ENCODE peak calls at places on chromosomes 12 and 14, in eight cellular contexts. One of them, this sample, is unnamed.

GRCh38 chr14:75631453-75631831 is 29.2 kb downstream of the ERG28 start:
- DNase-seq in neural crest cell: no peak
- DNase-seq in fibroblast of lung: no peak
- DNase-seq in prostate gland: no peak
- DNase-seq in BJ: no peak
- DNase-seq in tibial nerve: no peak
- DNase-seq in fibroblast of pulmonary artery: peak
- DNase-seq in fibroblast of villous mesenchyme: peak
- DNase-seq in this sample: no peak

GRCh38 chr12:113298861-113299545 is 35.9 kb downstream of the SLC8B1 start:
- DNase-seq in fibroblast of villous mesenchyme: no peak
- DNase-seq in prostate gland: no peak
- DNase-seq in fibroblast of lung: no peak
- DNase-seq in BJ: no peak
- DNase-seq in neural crest cell: no peak
- DNase-seq in tibial nerve: peak
- DNase-seq in fibroblast of pulmonary artery: no peak
- DNase-seq in this sample: no peak

GRCh38 chr14:101169267-101169666 is 265.7 kb upstream of the RTL1 start:
- DNase-seq in prostate gland: no peak
- DNase-seq in tibial nerve: no peak
- DNase-seq in BJ: no peak
- DNase-seq in neural crest cell: no peak
- DNase-seq in fibroblast of villous mesenchyme: no peak
- DNase-seq in fibroblast of pulmonary artery: no peak
- DNase-seq in fibroblast of lung: no peak
- DNase-seq in this sample: no peak

GRCh38 chr12:3168223-3168770 is 91.1 kb downstream of the TSPAN9 start:
- DNase-seq in fibroblast of pulmonary artery: no peak
- DNase-seq in neural crest cell: no peak
- DNase-seq in fibroblast of lung: peak
- DNase-seq in prostate gland: no peak
- DNase-seq in BJ: peak
- DNase-seq in fibroblast of villous mesenchyme: no peak
- DNase-seq in tibial nerve: no peak
- DNase-seq in this sample: no peak

GRCh38 chr14:100864960-100865681 is 38.4 kb downstream of the RTL1 start:
- DNase-seq in neural crest cell: no peak
- DNase-seq in BJ: no peak
- DNase-seq in fibroblast of villous mesenchyme: no peak
- DNase-seq in prostate gland: no peak
- DNase-seq in fibroblast of pulmonary artery: no peak
- DNase-seq in fibroblast of lung: no peak
- DNase-seq in tibial nerve: no peak
- DNase-seq in this sample: no peak

GRCh38 chr12:30602678-30603077 is 93.0 kb downstream of the IPO8 start:
- DNase-seq in BJ: no peak
- DNase-seq in fibroblast of lung: no peak
- DNase-seq in neural crest cell: no peak
- DNase-seq in tibial nerve: no peak
- DNase-seq in prostate gland: no peak
- DNase-seq in fibroblast of pulmonary artery: no peak
- DNase-seq in fibroblast of villous mesenchyme: no peak
- DNase-seq in this sample: no peak

GRCh38 chr12:68891141-68891540 is 41.8 kb downstream of the CPM start:
- DNase-seq in fibroblast of villous mesenchyme: no peak
- DNase-seq in BJ: no peak
- DNase-seq in neural crest cell: no peak
- DNase-seq in prostate gland: no peak
- DNase-seq in tibial nerve: no peak
- DNase-seq in fibroblast of pulmonary artery: no peak
- DNase-seq in fibroblast of lung: no peak
- DNase-seq in this sample: no peak

GRCh38 chr12:5172886-5173285 is 129.2 kb downstream of the KCNA5 start:
- DNase-seq in tibial nerve: no peak
- DNase-seq in fibroblast of pulmonary artery: no peak
- DNase-seq in BJ: no peak
- DNase-seq in fibroblast of lung: no peak
- DNase-seq in neural crest cell: no peak
- DNase-seq in fibroblast of villous mesenchyme: no peak
- DNase-seq in prostate gland: no peak
- DNase-seq in this sample: no peak

GRCh38 chr12:131827961-131828534 is at the start of gene MMP17:
- DNase-seq in fibroblast of villous mesenchyme: peak
- DNase-seq in fibroblast of lung: peak
- DNase-seq in BJ: no peak
- DNase-seq in fibroblast of pulmonary artery: peak
- DNase-seq in prostate gland: no peak
- DNase-seq in tibial nerve: peak
- DNase-seq in neural crest cell: peak
- DNase-seq in this sample: no peak

GRCh38 chr12:13250416-13250815 is 53.9 kb downstream of the EMP1 start:
- DNase-seq in BJ: no peak
- DNase-seq in fibroblast of villous mesenchyme: no peak
- DNase-seq in tibial nerve: no peak
- DNase-seq in neural crest cell: no peak
- DNase-seq in fibroblast of lung: no peak
- DNase-seq in fibroblast of pulmonary artery: peak
- DNase-seq in prostate gland: no peak
- DNase-seq in this sample: no peak

GRCh38 chr12:47312794-47313426 is 233.2 kb upstream of the AMIGO2 start:
- DNase-seq in neural crest cell: no peak
- DNase-seq in fibroblast of lung: no peak
- DNase-seq in fibroblast of villous mesenchyme: no peak
- DNase-seq in fibroblast of pulmonary artery: no peak
- DNase-seq in BJ: no peak
- DNase-seq in tibial nerve: no peak
- DNase-seq in prostate gland: no peak
- DNase-seq in this sample: no peak

DNA sequence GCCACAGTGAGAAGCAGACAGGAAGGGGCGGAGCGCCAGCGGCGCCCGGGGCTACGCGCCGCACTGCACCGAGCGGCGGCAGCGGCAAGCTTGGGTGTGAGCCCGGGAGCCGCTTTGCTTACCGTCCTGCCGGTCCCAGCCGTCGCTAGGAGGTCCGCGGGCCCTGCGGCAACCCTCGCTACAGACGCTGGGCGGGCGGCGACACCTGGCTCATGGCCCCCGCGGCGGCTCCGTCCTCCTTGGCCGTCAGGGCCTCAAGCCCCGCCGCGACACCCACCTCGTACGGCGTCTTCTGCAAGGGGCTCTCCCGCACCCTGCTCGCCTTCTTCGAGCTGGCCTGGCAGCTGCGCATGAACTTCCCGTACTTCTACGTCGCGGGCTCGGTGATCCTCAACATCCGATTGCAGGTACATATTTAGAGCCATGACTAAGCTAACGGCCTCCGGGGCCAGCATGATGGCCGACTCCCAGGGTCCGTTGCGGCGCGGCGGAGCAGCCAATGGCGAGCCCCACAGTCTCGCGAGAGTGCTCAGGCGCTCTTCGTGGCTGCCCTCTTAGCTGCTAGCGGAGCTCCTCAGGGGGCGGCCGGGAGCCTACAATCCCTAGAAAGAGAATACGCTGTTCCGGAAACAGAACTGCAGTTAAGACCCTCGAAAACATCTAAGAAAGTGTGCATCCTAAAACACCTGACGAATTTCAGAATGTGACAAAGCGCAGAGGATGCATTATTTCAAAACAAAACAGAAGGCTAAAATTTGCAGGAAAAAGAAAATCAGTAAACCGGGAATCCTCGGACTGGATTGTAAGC is at the start of gene SMIM10L1:
- DNase-seq in fibroblast of lung: peak
- DNase-seq in prostate gland: peak
- DNase-seq in BJ: peak
- DNase-seq in fibroblast of villous mesenchyme: peak
- DNase-seq in tibial nerve: peak
- DNase-seq in neural crest cell: peak
- DNase-seq in fibroblast of pulmonary artery: peak
- DNase-seq in this sample: peak
- TF ChIP-seq CTCF in fibroblast of lung: peak
- TF ChIP-seq CTCF in prostate gland: no peak
- TF ChIP-seq CTCF in BJ: peak
- TF ChIP-seq CTCF in fibroblast of villous mesenchyme: peak
- TF ChIP-seq CTCF in tibial nerve: no peak
- TF ChIP-seq CTCF in neural crest cell: no peak
- TF ChIP-seq CTCF in fibroblast of pulmonary artery: peak
- TF ChIP-seq CTCF in this sample: no peak

GRCh38 chr12:108640802-108641445 is 7.2 kb upstream of the SELPLG start:
- DNase-seq in fibroblast of lung: no peak
- DNase-seq in prostate gland: no peak
- DNase-seq in BJ: no peak
- DNase-seq in fibroblast of villous mesenchyme: peak
- DNase-seq in tibial nerve: no peak
- DNase-seq in neural crest cell: no peak
- DNase-seq in fibroblast of pulmonary artery: peak
- DNase-seq in this sample: no peak
- TF ChIP-seq CTCF in fibroblast of lung: no peak
- TF ChIP-seq CTCF in prostate gland: no peak
- TF ChIP-seq CTCF in BJ: no peak
- TF ChIP-seq CTCF in fibroblast of villous mesenchyme: no peak
- TF ChIP-seq CTCF in tibial nerve: no peak
- TF ChIP-seq CTCF in neural crest cell: no peak
- TF ChIP-seq CTCF in fibroblast of pulmonary artery: no peak
- TF ChIP-seq CTCF in this sample: no peak

GRCh38 chr14:106491851-106492250 is 965.5 kb downstream of the TMEM121 start:
- DNase-seq in fibroblast of villous mesenchyme: peak
- DNase-seq in BJ: no peak
- DNase-seq in fibroblast of lung: no peak
- DNase-seq in tibial nerve: no peak
- DNase-seq in prostate gland: no peak
- DNase-seq in neural crest cell: no peak
- DNase-seq in fibroblast of pulmonary artery: no peak
- DNase-seq in this sample: no peak
- TF ChIP-seq CTCF in fibroblast of villous mesenchyme: peak
- TF ChIP-seq CTCF in BJ: no peak
- TF ChIP-seq CTCF in fibroblast of lung: no peak
- TF ChIP-seq CTCF in tibial nerve: no peak
- TF ChIP-seq CTCF in prostate gland: no peak
- TF ChIP-seq CTCF in neural crest cell: no peak
- TF ChIP-seq CTCF in fibroblast of pulmonary artery: peak
- TF ChIP-seq CTCF in this sample: no peak

GRCh38 chr12:79537675-79538074 is 153.1 kb downstream of the PAWR start:
- DNase-seq in prostate gland: no peak
- DNase-seq in fibroblast of pulmonary artery: no peak
- DNase-seq in tibial nerve: no peak
- DNase-seq in BJ: no peak
- DNase-seq in fibroblast of lung: no peak
- DNase-seq in fibroblast of villous mesenchyme: no peak
- DNase-seq in neural crest cell: no peak
- DNase-seq in this sample: no peak
- TF ChIP-seq CTCF in prostate gland: no peak
- TF ChIP-seq CTCF in fibroblast of pulmonary artery: no peak
- TF ChIP-seq CTCF in tibial nerve: no peak
- TF ChIP-seq CTCF in BJ: no peak
- TF ChIP-seq CTCF in fibroblast of lung: no peak
- TF ChIP-seq CTCF in fibroblast of villous mesenchyme: no peak
- TF ChIP-seq CTCF in neural crest cell: no peak
- TF ChIP-seq CTCF in this sample: no peak

GRCh38 chr14:73494593-73494992 is 3.9 kb downstream of the RIOX1 start:
- DNase-seq in fibroblast of pulmonary artery: no peak
- DNase-seq in BJ: no peak
- DNase-seq in fibroblast of villous mesenchyme: no peak
- DNase-seq in neural crest cell: no peak
- DNase-seq in tibial nerve: no peak
- DNase-seq in prostate gland: no peak
- DNase-seq in fibroblast of lung: no peak
- DNase-seq in this sample: no peak

GRCh38 chr14:73502017-73502619 is 11.4 kb downstream of the RIOX1 start:
- DNase-seq in BJ: no peak
- DNase-seq in neural crest cell: no peak
- DNase-seq in fibroblast of villous mesenchyme: peak
- DNase-seq in fibroblast of pulmonary artery: no peak
- DNase-seq in fibroblast of lung: peak
- DNase-seq in tibial nerve: no peak
- DNase-seq in prostate gland: no peak
- DNase-seq in this sample: no peak

GRCh38 chr14:73503648-73504047 is 12.9 kb downstream of the RIOX1 start:
- DNase-seq in BJ: no peak
- DNase-seq in neural crest cell: no peak
- DNase-seq in fibroblast of pulmonary artery: no peak
- DNase-seq in tibial nerve: no peak
- DNase-seq in prostate gland: no peak
- DNase-seq in fibroblast of villous mesenchyme: no peak
- DNase-seq in fibroblast of lung: peak
- DNase-seq in this sample: no peak

DNA sequence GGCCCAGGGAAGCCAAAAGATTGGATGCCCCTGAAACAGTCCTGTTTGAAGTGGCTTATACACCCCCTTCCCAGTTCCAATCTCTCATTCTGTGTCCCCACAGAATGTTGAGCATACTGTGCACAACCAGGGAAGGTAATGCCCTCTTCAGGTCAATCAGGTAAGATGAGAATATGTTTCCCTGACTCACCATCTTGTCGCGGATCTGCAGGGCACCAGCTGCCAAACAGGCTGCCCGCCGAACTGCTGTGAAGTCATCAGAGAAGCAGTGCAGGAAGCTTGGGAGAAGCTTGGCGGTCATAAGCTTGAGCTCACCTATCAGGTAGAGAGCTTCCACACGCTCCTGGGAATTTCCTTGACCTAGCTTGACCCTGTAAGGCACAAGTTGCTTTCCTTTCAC is 9.6 kb downstream of the RIOX1 start:
- DNase-seq in BJ: no peak
- DNase-seq in neural crest cell: no peak
- DNase-seq in tibial nerve: no peak
- DNase-seq in prostate gland: no peak
- DNase-seq in fibroblast of villous mesenchyme: no peak
- DNase-seq in fibroblast of pulmonary artery: no peak
- DNase-seq in fibroblast of lung: no peak
- DNase-seq in this sample: no peak
- TF ChIP-seq CTCF in BJ: no peak
- TF ChIP-seq CTCF in neural crest cell: no peak
- TF ChIP-seq CTCF in tibial nerve: no peak
- TF ChIP-seq CTCF in prostate gland: no peak
- TF ChIP-seq CTCF in fibroblast of villous mesenchyme: no peak
- TF ChIP-seq CTCF in fibroblast of pulmonary artery: no peak
- TF ChIP-seq CTCF in fibroblast of lung: no peak
- TF ChIP-seq CTCF in this sample: no peak

GRCh38 chr12:81296556-81297305 is 218.9 kb downstream of the ACSS3 start:
- DNase-seq in fibroblast of lung: peak
- DNase-seq in fibroblast of villous mesenchyme: no peak
- DNase-seq in BJ: no peak
- DNase-seq in prostate gland: no peak
- DNase-seq in fibroblast of pulmonary artery: peak
- DNase-seq in tibial nerve: no peak
- DNase-seq in neural crest cell: no peak
- DNase-seq in this sample: no peak
- TF ChIP-seq CTCF in fibroblast of lung: no peak
- TF ChIP-seq CTCF in fibroblast of villous mesenchyme: no peak
- TF ChIP-seq CTCF in BJ: no peak
- TF ChIP-seq CTCF in prostate gland: no peak
- TF ChIP-seq CTCF in fibroblast of pulmonary artery: no peak
- TF ChIP-seq CTCF in tibial nerve: no peak
- TF ChIP-seq CTCF in neural crest cell: no peak
- TF ChIP-seq CTCF in this sample: no peak

This sample was measured in mesothelial cell of epicardium.